ENCODE peak calls at places on chromosomes 6 and 20, in four cellular contexts. J is CD4-positive, CD25-positive, alpha-beta regulatory T cell; H is mesendoderm; L is Panc1. A is an unnamed sample. For H3K4me1, the result is how much of the 10 kb centered on the place peaks cover.

GRCh38 chr6:159249150-159249549 is 80.0 kb downstream of the FNDC1 start:
- DNase-seq in J (no peak), H (no peak), L (no peak), A (no peak)

GRCh38 chr20:14955396-14955795 is 618.0 kb upstream of the FLRT3 start:
- DNase-seq in J (no peak), H (no peak), L (no peak), A (no peak)

GRCh38 chr20:34024733-34025351 is 31.1 kb downstream of the RALY start:
- DNase-seq in J (no peak), H (no peak), L (no peak), A (no peak)

GRCh38 chr6:89675949-89676753 is 37.6 kb upstream of the LYRM2 start:
- DNase-seq in J (no peak), H (no peak), L (no peak), A (no peak)

GRCh38 chr20:45450097-45450818 is 19.3 kb upstream of the WFDC2 start:
- DNase-seq in J (peak), H (peak), L (peak), A (no peak)

GRCh38 chr6:12060780-12061619 is 48.9 kb downstream of the HIVEP1 start:
- DNase-seq in J (peak), H (peak), L (no peak), A (peak)

GRCh38 chr6:133983099-133983939 is 30.3 kb downstream of the TBPL1 start:
- DNase-seq in J (peak), H (peak), L (no peak), A (peak)

GRCh38 chr20:1885940-1886693 is 9.1 kb upstream of the SIRPA start:
- DNase-seq in J (no peak), H (no peak), L (no peak), A (no peak)

GRCh38 chr6:69825904-69826303 is 29.1 kb upstream of the LMBRD1 start:
- DNase-seq in J (no peak), H (no peak), L (no peak), A (no peak)

GRCh38 chr6:34201455-34202098 is 35.1 kb upstream of the HMGA1 start:
- DNase-seq in J (no peak), H (no peak), L (no peak), A (no peak)

DNA sequence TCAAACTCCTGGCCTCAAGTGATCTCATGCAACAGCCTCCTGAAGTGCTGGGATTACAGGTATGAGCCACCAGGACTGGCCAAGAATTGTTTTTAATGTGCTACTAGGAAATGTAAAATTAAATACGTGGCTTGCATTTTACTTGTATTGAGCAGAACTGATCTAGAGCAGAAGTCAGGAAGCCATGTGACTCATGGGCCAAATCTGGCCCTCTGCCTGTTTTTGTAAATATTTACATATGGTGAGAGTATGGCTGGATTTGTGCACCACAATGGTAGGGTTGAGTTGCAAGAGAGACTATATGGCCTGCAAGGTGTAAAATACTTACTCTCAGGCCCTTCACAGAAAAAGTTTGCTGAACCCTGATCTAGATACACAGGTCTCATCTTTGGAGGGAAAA is 75.8 kb downstream of the LAMP5 start:
- DNase-seq in J (no peak), H (no peak), L (no peak), A (no peak)
- H3K27ac ChIP-seq in J (no peak), H (no peak), L (no peak), A (no peak)

DNA sequence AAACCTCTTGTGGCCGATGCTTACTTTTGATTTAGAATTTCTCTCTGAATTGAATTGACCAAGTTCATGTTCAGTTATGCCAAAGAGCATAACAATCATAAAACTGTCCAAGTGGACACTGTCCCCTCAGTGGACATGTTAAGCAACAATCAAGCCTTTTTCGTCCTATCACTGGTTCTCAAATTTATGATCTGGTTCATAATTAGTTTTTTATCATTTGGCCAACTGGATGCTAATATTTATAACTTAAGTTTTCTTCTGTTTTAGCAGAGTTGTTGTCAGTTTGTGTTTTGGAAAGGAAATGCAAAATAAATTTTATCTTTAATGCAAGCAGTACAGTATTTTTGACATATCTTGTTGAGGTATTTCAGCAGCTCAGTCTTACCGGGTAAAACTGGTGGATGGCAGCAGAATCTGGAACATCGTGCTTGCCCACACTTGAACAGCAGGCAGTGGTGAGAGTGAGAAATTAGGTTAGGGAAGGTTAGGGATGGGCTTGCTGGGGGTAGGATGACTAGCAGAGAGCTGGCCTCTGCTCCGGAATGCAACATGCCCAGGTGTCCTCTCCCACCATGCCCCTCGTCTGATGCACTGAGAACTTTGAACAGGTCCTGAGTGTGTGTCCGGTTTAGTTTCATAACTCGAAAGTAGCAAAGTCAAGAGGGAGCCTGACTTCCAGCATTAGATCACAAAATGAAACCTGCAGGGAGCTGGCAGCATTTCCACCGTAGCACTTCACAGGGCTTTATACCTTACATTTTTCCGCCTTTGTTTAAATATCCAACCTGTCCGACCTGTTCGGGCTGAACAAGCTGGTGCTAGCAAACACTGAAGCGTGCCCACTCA is 93.1 kb downstream of the RREB1 start:
- DNase-seq in J (no peak), H (no peak), L (no peak), A (no peak)
- H3K4me3 ChIP-seq in J (no peak), H (no peak), L (no peak), A (no peak)

DNA sequence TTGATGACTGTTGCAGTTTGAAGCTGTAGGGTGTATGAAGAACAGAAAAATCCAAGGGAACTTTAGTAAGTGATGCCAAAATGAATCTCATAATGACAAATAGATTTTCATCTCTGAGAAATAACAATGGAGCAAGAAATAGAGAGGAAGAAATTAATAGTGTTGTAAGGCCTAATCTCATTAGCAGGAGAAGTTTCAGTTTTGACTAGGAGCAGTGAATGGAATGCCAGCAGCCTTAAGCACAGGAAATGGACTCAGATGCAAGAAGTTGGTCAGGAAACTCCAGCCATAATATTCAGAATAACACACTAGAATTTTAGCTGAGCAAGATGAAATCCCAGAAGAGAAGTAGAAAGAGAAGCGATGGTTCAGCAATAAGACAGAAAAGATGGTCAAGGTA is 23.9 kb downstream of the ATXN1 start:
- DNase-seq in J (no peak), H (peak), L (no peak), A (no peak)
- H3K4me1 ChIP-seq in J (under half), H (under half), L (half or more), A (under half)

GRCh38 chr6:119148825-119149525 is 70.5 kb upstream of the FAM184A start:
- DNase-seq in J (no peak), H (peak), L (no peak), A (no peak)

GRCh38 chr6:119145111-119145510 is 66.6 kb upstream of the FAM184A start:
- DNase-seq in J (no peak), H (peak), L (no peak), A (no peak)

GRCh38 chr6:119148102-119148824 is 69.8 kb upstream of the FAM184A start:
- DNase-seq in J (no peak), H (peak), L (peak), A (no peak)

GRCh38 chr6:119142637-119143036 is 64.2 kb upstream of the FAM184A start:
- DNase-seq in J (no peak), H (no peak), L (no peak), A (no peak)

GRCh38 chr6:119147101-119148053 is 68.9 kb upstream of the FAM184A start:
- DNase-seq in J (no peak), H (peak), L (peak), A (no peak)
- H3K27ac ChIP-seq in J (no peak), H (no peak), L (peak), A (no peak)

DNA sequence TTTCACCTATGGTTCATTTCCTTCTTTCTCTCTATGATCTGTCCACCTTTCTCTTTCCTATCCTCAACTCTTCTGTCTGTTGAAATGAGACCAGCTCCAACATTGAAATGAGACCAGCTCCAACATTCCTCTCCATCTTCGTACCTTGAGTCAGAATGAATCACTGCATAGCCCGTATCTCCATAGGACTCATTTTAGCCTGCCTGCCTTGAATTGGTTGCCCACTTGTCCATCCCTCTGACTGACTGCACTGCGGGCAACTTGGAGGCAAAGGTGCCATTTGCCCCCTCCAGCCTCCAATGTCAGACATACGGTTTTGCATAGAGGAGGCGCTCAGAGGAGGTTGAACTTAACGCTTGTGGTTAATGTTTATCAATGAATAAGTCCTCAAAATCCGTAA is 579.4 kb upstream of the MAP3K7 start:
- DNase-seq in J (no peak), H (no peak), L (no peak), A (no peak)
- H3K4me3 ChIP-seq in J (no peak), H (no peak), L (no peak), A (no peak)

GRCh38 chr6:79602859-79603258 is 28.3 kb upstream of the SH3BGRL2 start:
- DNase-seq in J (no peak), H (no peak), L (no peak), A (no peak)
- H3K4me1 ChIP-seq in J (under half), H (under half), L (under half), A (under half)

DNA sequence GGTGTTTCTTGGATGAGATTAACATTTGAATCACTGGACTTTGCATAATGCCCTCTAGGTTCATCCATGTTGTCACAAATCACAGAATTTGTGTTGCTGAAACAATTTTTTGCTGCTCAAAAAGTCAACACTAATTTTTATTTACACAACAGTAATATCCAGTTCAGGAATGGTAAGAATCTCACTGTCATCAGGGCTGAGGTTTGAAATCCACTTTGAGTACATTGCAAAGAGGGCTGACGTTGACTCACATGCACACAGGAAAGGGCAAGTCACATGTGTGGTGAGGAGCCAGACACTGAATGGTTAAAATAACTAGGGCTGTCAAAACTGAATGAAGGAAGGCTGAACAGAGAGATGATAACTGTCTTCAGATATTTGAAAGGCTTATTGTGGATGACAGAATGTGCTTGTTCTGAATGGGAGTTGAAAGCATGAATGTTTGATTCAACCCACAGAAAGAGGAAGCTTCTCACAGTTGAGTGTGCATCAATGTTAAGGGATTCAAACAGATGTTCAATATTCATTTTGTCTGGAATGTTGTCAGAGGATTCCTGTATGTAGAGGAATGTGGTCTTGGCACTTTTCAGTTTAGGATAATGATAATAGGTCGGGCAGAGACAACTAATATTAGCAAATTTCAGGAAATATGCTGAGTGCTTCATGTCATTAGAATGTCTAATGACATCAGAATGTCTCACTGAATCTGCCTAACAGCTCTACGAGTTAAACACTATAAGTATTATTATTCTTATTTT is 3.6 kb upstream of the ADGRG6 start:
- DNase-seq in J (no peak), H (no peak), L (peak), A (no peak)
- H3K27ac ChIP-seq in J (no peak), H (no peak), L (peak), A (no peak)

GRCh38 chr20:54173653-54174451 is at the start of gene CYP24A1:
- DNase-seq in J (no peak), H (peak), L (no peak), A (no peak)

GRCh38 chr20:54170963-54171362 is 2.8 kb downstream of the CYP24A1 start:
- DNase-seq in J (no peak), H (no peak), L (no peak), A (no peak)

GRCh38 chr20:54172532-54172855 is 1.3 kb downstream of the CYP24A1 start:
- DNase-seq in J (no peak), H (no peak), L (no peak), A (no peak)

GRCh38 chr20:54174452-54175175 is 828 bp upstream of the CYP24A1 start:
- DNase-seq in J (no peak), H (peak), L (no peak), A (no peak)

GRCh38 chr20:54172856-54173652 is 732 bp downstream of the CYP24A1 start:
- DNase-seq in J (no peak), H (peak), L (no peak), A (no peak)
- H3K4me3 ChIP-seq in J (no peak), H (no peak), L (peak), A (no peak)

DNA sequence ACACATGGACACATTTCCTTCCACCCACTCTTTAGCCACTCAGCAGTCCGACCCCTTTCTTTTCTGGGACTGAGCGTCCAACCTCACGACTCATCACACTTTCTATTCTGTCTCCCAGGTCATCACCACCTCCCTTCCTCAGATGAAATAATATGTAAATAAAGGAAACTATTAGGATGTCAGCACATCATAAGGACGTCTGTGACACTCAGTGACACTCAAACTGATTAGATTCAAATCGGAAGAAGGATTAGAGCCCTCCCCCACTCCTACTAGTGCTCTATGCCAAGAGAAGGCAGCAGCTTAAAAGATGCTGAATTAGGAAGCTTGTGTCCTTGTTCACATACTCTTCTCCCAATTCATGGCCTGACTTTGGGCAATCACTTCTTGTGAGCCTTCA is 113.6 kb downstream of the TNFRSF21 start:
- DNase-seq in J (no peak), H (no peak), L (no peak), A (no peak)
- H3K4me1 ChIP-seq in J (under half), H (under half), L (under half), A (under half)

A was measured in effector memory CD4-positive, alpha-beta T cell.